ENCODE peak calls at places on chromosome 22, in seven cellular contexts. R is omental fat pad; I is activated naive CD4-positive, alpha-beta T cell treated with anti-CD3 and anti-CD28 coated beads, Interleukin-2, amount 50 U/mL, for 16 hours; D is substantia nigra; S is astrocyte of the spinal cord; X is left colon; A is ACHN. O is an unnamed sample.
A peak's percentile ranks its signal among the peaks of the same experiment; 100 is the strongest.

GRCh38 chr22:24424001-24424900 is 3.1 kb upstream of the ADORA2A start:
- DNase-seq in R (no peak), I (peak; percentile 65), D (no peak), S (no peak), X (peak; percentile 46), A (no peak), O (no peak)

GRCh38 chr22:48254311-48254873 is 1491.9 kb downstream of the TBC1D22A start:
- DNase-seq in R (no peak), I (no peak), D (no peak), S (no peak), X (peak; percentile 43), A (no peak), O (no peak)

GRCh38 chr22:26404851-26405357 is 24.2 kb upstream of the ASPHD2 start:
- DNase-seq in R (no peak), I (no peak), D (no peak), S (no peak), X (no peak), A (no peak), O (no peak)

GRCh38 chr22:42895541-42895981 is 38.5 kb upstream of the ARFGAP3 start:
- DNase-seq in R (no peak), I (no peak), D (no peak), S (no peak), X (no peak), A (no peak), O (no peak)

GRCh38 chr22:49677495-49677889 is 150.2 kb downstream of the BRD1 start:
- DNase-seq in R (peak; percentile 14), I (no peak), D (no peak), S (no peak), X (no peak), A (no peak), O (no peak)

GRCh38 chr22:40036126-40036525 is 41.4 kb downstream of the FAM83F start:
- DNase-seq in R (no peak), I (no peak), D (no peak), S (no peak), X (no peak), A (no peak), O (no peak)

GRCh38 chr22:44795701-44796630 is 43.6 kb downstream of the ARHGAP8 start:
- DNase-seq in R (no peak), I (no peak), D (no peak), S (no peak), X (no peak), A (no peak), O (no peak)

GRCh38 chr22:40479126-40479800 is 108.9 kb downstream of the SGSM3 start:
- DNase-seq in R (no peak), I (no peak), D (no peak), S (no peak), X (no peak), A (no peak), O (no peak)

GRCh38 chr22:49012695-49013094 is 815.0 kb downstream of the BRD1 start:
- DNase-seq in R (no peak), I (no peak), D (no peak), S (no peak), X (no peak), A (no peak), O (no peak)

GRCh38 chr22:39382410-39382809 is 17.2 kb upstream of the TAB1 start:
- DNase-seq in R (no peak), I (no peak), D (no peak), S (no peak), X (no peak), A (no peak), O (no peak)

GRCh38 chr22:40202225-40202944 is 24.7 kb downstream of the TNRC6B start:
- DNase-seq in R (no peak), I (no peak), D (no peak), S (no peak), X (no peak), A (no peak), O (no peak)

GRCh38 chr22:20283674-20284066 is 15.6 kb upstream of the RTN4R start:
- DNase-seq in R (no peak), I (no peak), D (no peak), S (no peak), X (no peak), A (no peak), O (no peak)

GRCh38 chr22:45589556-45589955 is 82.1 kb upstream of the ATXN10 start:
- DNase-seq in R (no peak), I (no peak), D (no peak), S (no peak), X (no peak), A (no peak), O (no peak)

GRCh38 chr22:31579835-31580242 is 82.2 kb downstream of the PISD start:
- DNase-seq in R (no peak), I (no peak), D (no peak), S (peak; percentile 49), X (no peak), A (no peak), O (no peak)

O was measured in stimulated activated effector memory CD8-positive, alpha-beta T cell treated with anti-CD3 and anti-CD28 coated beads, Interleukin-12 subunit alpha, Interleukin-12 subunit beta, amount 100 ng/mL, for 72 hours.